ENCODE peak calls at places on chromosome X, in four cellular contexts. U is GM10248, I is AG10803, W is SK-N-SH. M is an unnamed sample.
A peak's percentile ranks its signal among the peaks of the same experiment; 100 is the strongest.

GRCh38 chrX:50680990-50681389 is 133.0 kb downstream of the SHROOM4 start:
- DNase-seq in U (no peak), I (no peak), W (peak; percentile 6), M (no peak)

GRCh38 chrX:129158505-129158904 is 364.8 kb downstream of the SMARCA1 start:
- DNase-seq in U (no peak), I (no peak), W (no peak), M (no peak)

GRCh38 chrX:15158736-15159406 is 111.0 kb downstream of the ASB9 start:
- DNase-seq in U (peak; percentile 13), I (no peak), W (no peak), M (no peak)

GRCh38 chrX:9785944-9786741 is at the start of gene SHROOM2:
- DNase-seq in U (no peak), I (no peak), W (peak; percentile 72), M (no peak)

GRCh38 chrX:129523076-129524055 is at the start of gene SMARCA1:
- DNase-seq in U (peak; percentile 7), I (peak; percentile 61), W (peak; percentile 91), M (peak; percentile 66)

GRCh38 chrX:102728646-102729045 is 8.1 kb downstream of the GPRASP3 start:
- DNase-seq in U (no peak), I (no peak), W (no peak), M (no peak)

GRCh38 chrX:21881881-21882574 is 26.2 kb downstream of the YY2 start:
- DNase-seq in U (no peak), I (no peak), W (no peak), M (no peak)

GRCh38 chrX:118271770-118272169 is 74.1 kb upstream of the WDR44 start:
- DNase-seq in U (no peak), I (no peak), W (peak; percentile 40), M (peak; percentile 4)

GRCh38 chrX:14777484-14777883 is 95.4 kb downstream of the FANCB start:
- DNase-seq in U (no peak), I (peak; percentile 67), W (no peak), M (peak; percentile 1)

GRCh38 chrX:149570668-149571067 is 16.6 kb downstream of the MAGEA9B start:
- DNase-seq in U (no peak), I (peak; percentile 53), W (no peak), M (peak; percentile 48)

GRCh38 chrX:15674514-15674898 is 9.9 kb upstream of the CLTRN start:
- DNase-seq in U (peak; percentile 88), I (peak; percentile 89), W (peak; percentile 86), M (peak; percentile 89)

GRCh38 chrX:133461226-133461625 is 45.9 kb upstream of the GPC4 start:
- DNase-seq in U (no peak), I (no peak), W (no peak), M (no peak)

GRCh38 chrX:31268359-31268758 is 196.5 kb upstream of the FTHL17 start:
- DNase-seq in U (no peak), I (no peak), W (no peak), M (no peak)

GRCh38 chrX:19840899-19841648 is 46.3 kb downstream of the SH3KBP1 start:
- DNase-seq in U (no peak), I (no peak), W (no peak), M (no peak)

GRCh38 chrX:150060406-150060805 is 122.1 kb upstream of the EOLA2 start:
- DNase-seq in U (no peak), I (peak; percentile 47), W (no peak), M (no peak)

GRCh38 chrX:18809641-18810040 is 102.2 kb downstream of the PPEF1 start:
- DNase-seq in U (no peak), I (no peak), W (no peak), M (no peak)

GRCh38 chrX:53714580-53715335 is 28.2 kb upstream of the HUWE1 start:
- DNase-seq in U (peak; percentile 36), I (no peak), W (no peak), M (no peak)

GRCh38 chrX:1468250-1468772 is 15.6 kb upstream of the ASMTL start:
- DNase-seq in U (peak; percentile 56), I (peak; percentile 68), W (no peak), M (peak; percentile 78)

GRCh38 chrX:41382699-41383645 is 49.0 kb downstream of the DDX3X start:
- DNase-seq in U (no peak), I (peak; percentile 41), W (no peak), M (peak; percentile 70)

GRCh38 chrX:143635915-143636314 is at the start of gene SLITRK4:
- DNase-seq in U (no peak), I (no peak), W (no peak), M (no peak)

GRCh38 chrX:47169726-47170515 is 23.7 kb upstream of the UBA1 start:
- DNase-seq in U (no peak), I (peak; percentile 36), W (peak; percentile 14), M (peak; percentile 34)

GRCh38 chrX:39238017-39238416 is 436.8 kb downstream of the MID1IP1 start:
- DNase-seq in U (no peak), I (no peak), W (no peak), M (no peak)

GRCh38 chrX:128928636-128929035 is 594.7 kb downstream of the SMARCA1 start:
- DNase-seq in U (no peak), I (no peak), W (no peak), M (no peak)

GRCh38 chrX:65203545-65203944 is 227.3 kb upstream of the ZC4H2 start:
- DNase-seq in U (no peak), I (no peak), W (no peak), M (no peak)

GRCh38 chrX:106608016-106608415 is 3.8 kb upstream of the RADX start:
- DNase-seq in U (no peak), I (no peak), W (no peak), M (no peak)